ENCODE peak calls at places on chromosome 15, in eight cellular contexts. N is GM12865, M is heart left ventricle, Y is body of pancreas, V is K562, K is right atrium auricular region, R is endothelial cell, W is foreskin fibroblast. I is an unnamed sample.

GRCh38 chr15:78263351-78263781 is 996 bp upstream of the DNAJA4 start:
- DNase-seq in N (no peak), M (no peak), Y (no peak), V (peak), K (no peak), R (no peak), W (no peak), I (no peak)

GRCh38 chr15:56758770-56759449 is 25.6 kb upstream of the ZNF280D start:
- DNase-seq in N (no peak), M (no peak), Y (no peak), V (no peak), K (no peak), R (no peak), W (peak), I (no peak)

GRCh38 chr15:90637693-90638092 is 79.5 kb upstream of the BLM start:
- DNase-seq in N (no peak), M (no peak), Y (no peak), V (no peak), K (no peak), R (no peak), W (no peak), I (no peak)

GRCh38 chr15:72487070-72487797 is 13.1 kb downstream of the ARIH1 start:
- DNase-seq in N (no peak), M (no peak), Y (no peak), V (no peak), K (no peak), R (no peak), W (no peak), I (no peak)

GRCh38 chr15:73022156-73022555 is 30.1 kb upstream of the NEO1 start:
- DNase-seq in N (no peak), M (no peak), Y (no peak), V (no peak), K (no peak), R (no peak), W (peak), I (no peak)

GRCh38 chr15:55084216-55084615 is 112.5 kb downstream of the RSL24D1 start:
- DNase-seq in N (no peak), M (no peak), Y (no peak), V (no peak), K (no peak), R (no peak), W (no peak), I (no peak)

GRCh38 chr15:60214201-60214600 is 183.6 kb downstream of the ANXA2 start:
- DNase-seq in N (no peak), M (no peak), Y (no peak), V (no peak), K (no peak), R (no peak), W (no peak), I (no peak)

GRCh38 chr15:47288794-47289193 is 428.5 kb upstream of the SEMA6D start:
- DNase-seq in N (no peak), M (no peak), Y (no peak), V (no peak), K (no peak), R (no peak), W (no peak), I (no peak)

GRCh38 chr15:93239591-93239990 is 150.6 kb upstream of the RGMA start:
- DNase-seq in N (no peak), M (no peak), Y (no peak), V (no peak), K (no peak), R (no peak), W (no peak), I (peak)

GRCh38 chr15:45780352-45780751 is 145.5 kb downstream of the SQOR start:
- DNase-seq in N (no peak), M (no peak), Y (no peak), V (no peak), K (no peak), R (no peak), W (no peak), I (no peak)
- TF ChIP-seq CTCF in N (no peak), M (no peak), Y (no peak), V (no peak), K (no peak), R (no peak), W (no peak), I (no peak)

GRCh38 chr15:70818580-70818979 is 35.4 kb downstream of the LARP6 start:
- DNase-seq in N (no peak), M (no peak), Y (no peak), V (no peak), K (no peak), R (no peak), W (no peak), I (no peak)
- TF ChIP-seq CTCF in N (no peak), M (no peak), Y (no peak), V (no peak), K (no peak), R (no peak), W (no peak), I (no peak)

GRCh38 chr15:69855172-69855562 is 242.6 kb downstream of the TLE3 start:
- DNase-seq in N (no peak), M (no peak), Y (no peak), V (no peak), K (no peak), R (no peak), W (no peak), I (no peak)

GRCh38 chr15:69855601-69856000 is 242.1 kb downstream of the TLE3 start:
- DNase-seq in N (no peak), M (no peak), Y (no peak), V (no peak), K (no peak), R (no peak), W (no peak), I (no peak)

GRCh38 chr15:69853572-69853971 is 244.1 kb downstream of the TLE3 start:
- DNase-seq in N (no peak), M (no peak), Y (no peak), V (no peak), K (no peak), R (no peak), W (peak), I (no peak)

GRCh38 chr15:69852482-69853275 is 245.0 kb downstream of the TLE3 start:
- DNase-seq in N (no peak), M (no peak), Y (no peak), V (no peak), K (no peak), R (no peak), W (no peak), I (no peak)

DNA sequence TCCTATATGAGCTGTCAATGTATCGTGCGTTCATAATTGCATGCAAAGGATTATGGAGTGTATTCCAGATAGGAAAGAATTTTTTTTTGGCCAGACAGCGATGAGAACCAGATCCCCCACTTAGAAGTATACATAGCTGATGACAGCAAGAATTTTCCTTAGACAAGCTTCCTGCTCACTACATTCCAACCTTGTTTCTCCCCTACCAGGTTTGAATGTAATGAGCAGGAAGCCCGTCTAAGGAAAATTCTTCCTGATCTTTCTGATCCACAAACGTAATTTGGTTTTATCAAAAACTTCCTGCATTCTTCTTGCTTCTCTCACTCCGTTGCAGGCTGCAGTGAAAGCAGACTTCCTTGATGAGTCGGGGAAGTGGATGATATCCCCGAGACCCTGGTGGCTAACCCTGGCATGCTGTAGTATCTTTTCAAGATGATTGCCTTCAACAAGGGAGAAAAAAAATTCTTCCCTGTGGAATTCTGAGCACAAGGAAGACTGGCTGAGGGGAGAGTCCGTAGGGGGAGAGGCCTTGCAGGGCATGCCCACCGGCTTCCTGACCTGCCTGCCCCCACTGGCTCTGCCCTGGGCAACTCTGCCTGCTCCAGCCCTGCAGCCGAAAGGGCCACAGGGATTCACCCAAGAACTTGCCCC is 243.1 kb downstream of the TLE3 start:
- DNase-seq in N (no peak), M (no peak), Y (no peak), V (no peak), K (no peak), R (no peak), W (peak), I (no peak)
- TF ChIP-seq CTCF in N (no peak), M (no peak), Y (no peak), V (no peak), K (no peak), R (no peak), W (no peak), I (no peak)

DNA sequence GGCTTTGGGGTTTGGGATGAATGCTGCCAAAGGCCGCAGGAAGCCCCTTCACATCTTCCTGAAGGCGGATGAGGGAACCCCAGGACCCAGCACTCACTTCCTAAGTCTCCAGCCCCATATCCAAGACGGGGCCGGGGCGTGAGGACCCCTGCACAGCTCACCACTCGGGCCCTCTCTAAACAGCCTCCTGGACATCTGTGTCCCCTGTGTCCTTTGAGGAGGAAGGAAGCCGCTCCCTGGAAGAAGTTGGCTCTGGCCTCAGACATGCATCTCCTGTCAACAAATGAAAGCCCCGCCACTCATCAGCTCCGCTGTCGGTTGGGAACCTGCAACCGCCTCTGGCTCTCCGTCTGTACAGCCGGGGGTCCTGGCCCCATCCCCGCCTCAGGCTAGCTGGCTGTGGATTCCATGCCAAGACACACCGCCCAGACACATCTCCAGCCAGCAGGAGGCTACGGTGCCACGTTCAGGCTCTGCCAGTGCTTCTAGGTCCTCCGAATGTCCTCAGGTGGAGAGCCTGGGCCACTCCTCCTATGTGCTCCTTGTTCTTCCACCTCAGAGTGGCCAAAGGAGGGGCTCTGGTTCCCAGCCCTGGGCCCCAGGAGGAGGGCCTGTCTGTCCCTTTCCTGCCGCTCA is 140.0 kb upstream of the MEF2A start:
- DNase-seq in N (no peak), M (no peak), Y (no peak), V (no peak), K (no peak), R (no peak), W (no peak), I (no peak)
- TF ChIP-seq CTCF in N (no peak), M (no peak), Y (no peak), V (no peak), K (no peak), R (no peak), W (no peak), I (no peak)

GRCh38 chr15:82081904-82082810 is 36.3 kb upstream of the MEX3B start:
- DNase-seq in N (peak), M (no peak), Y (no peak), V (peak), K (no peak), R (peak), W (peak), I (no peak)
- TF ChIP-seq CTCF in N (no peak), M (no peak), Y (no peak), V (peak), K (no peak), R (no peak), W (peak), I (no peak)

DNA sequence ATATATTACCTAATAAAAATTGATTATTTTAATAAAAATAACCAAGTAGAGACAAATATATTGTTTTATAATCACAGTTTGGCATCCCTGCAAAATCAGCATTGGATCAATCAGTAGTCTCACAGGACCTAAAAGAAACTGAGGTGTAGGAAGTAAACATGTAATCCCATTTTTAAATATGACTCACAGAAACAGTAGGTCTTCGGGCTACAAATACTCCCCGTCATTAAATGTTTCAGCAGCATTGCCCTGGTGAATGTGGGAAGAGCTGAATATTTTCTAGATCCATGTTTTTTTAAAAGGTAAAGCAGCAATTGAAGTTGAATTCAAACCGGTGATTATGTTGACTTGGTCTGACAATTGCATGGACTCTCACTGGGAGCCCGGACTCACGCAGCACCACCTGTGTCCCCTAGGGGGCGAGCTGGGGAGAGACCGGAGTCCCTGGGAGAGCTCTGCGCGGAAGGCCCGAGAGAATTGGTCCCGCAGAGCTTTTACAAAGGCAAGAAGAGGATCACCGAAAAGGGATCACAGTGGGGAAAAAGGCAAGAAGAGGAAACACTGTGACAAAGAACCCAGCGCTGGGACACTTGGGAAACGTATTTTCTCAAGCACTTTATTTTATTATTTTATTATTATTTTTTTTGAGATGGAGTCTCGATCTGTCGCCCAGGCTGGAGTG is 17.2 kb upstream of the USP3 start:
- DNase-seq in N (peak), M (peak), Y (peak), V (peak), K (peak), R (peak), W (no peak), I (peak)
- TF ChIP-seq CTCF in N (peak), M (peak), Y (peak), V (peak), K (peak), R (peak), W (peak), I (peak)

GRCh38 chr15:51726302-51727073 is 11.0 kb downstream of the LYSMD2 start:
- DNase-seq in N (peak), M (peak), Y (peak), V (peak), K (peak), R (no peak), W (peak), I (peak)

GRCh38 chr15:51724673-51725072 is 12.8 kb downstream of the LYSMD2 start:
- DNase-seq in N (no peak), M (no peak), Y (no peak), V (no peak), K (no peak), R (peak), W (no peak), I (no peak)

GRCh38 chr15:51731549-51732267 is 5.7 kb downstream of the LYSMD2 start:
- DNase-seq in N (peak), M (peak), Y (peak), V (no peak), K (peak), R (no peak), W (no peak), I (no peak)

GRCh38 chr15:51724199-51724598 is 13.3 kb downstream of the LYSMD2 start:
- DNase-seq in N (no peak), M (no peak), Y (no peak), V (no peak), K (no peak), R (no peak), W (no peak), I (no peak)

DNA sequence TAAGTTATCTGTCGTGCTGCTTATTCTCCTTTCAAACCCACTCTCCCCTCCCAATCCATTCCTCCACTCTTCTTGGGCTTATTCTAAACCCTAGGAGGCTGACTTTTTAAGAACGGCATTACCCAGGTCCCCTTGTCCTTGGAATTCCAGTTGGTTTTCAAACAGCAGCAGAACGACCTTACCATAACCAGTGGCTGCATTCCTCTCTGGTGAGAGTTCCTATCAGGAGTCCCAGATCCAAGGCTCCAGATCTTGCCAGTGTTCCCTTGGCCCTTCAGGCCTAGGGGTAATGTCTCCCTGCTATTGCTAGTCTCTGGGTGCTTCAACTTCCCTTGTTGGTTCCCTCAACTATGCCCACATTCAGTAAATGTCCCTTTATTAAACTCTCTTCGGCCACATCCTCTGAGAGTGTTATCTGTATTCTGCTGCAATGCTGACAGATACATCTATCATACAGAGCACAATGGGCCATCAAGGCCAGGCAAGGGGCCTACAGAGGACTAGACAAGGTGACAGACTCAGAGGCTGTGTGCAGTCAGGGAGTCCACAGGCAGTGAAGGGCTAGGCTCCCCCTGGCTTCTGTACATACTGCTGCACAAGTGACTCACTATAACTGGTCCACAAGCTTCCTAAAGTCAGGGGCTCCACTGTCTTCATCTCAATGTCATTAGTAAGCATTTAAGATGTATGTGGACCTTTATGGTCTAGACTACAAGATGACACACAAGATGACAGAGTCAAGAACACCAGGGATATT is 10.1 kb downstream of the LYSMD2 start:
- DNase-seq in N (peak), M (no peak), Y (no peak), V (no peak), K (no peak), R (no peak), W (no peak), I (no peak)
- TF ChIP-seq CTCF in N (peak), M (no peak), Y (no peak), V (peak), K (no peak), R (no peak), W (peak), I (no peak)

DNA sequence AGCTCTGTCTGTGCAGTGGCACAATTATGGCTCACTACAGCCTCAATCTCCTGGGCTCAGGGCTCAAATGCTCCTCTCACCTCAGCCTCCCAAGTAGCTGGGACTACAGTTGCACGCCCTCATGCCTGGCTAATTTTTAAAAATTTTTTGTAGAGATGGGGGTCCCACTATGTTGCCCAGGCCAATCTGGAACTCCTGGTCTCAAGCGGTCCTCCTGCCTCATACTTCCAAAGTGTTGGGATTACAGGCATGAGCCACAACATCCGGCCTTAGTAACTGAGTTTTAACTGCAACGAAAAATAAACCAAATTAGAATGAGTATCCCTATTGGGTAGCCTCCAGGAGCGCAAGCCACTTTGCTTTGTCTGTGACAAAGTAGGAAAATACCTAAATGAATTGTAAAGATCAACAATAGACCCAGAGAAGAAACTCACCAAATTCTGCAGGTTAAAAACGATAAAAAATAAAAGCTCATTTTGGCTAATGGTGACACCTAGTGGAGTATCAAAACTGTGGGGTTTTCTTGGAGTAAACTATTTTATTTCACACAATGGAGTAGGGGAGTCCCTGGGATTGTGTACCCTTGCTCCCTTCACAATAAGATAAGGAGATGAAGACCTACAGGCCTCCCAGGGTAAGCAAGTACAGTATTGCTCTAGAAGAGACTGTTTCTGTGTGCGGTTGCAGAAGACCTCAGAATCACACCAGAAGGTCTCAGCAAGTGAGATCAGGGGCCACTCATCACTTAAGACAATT is 21.0 kb upstream of the CA12 start:
- DNase-seq in N (peak), M (no peak), Y (no peak), V (no peak), K (no peak), R (no peak), W (peak), I (no peak)
- TF ChIP-seq CTCF in N (peak), M (peak), Y (peak), V (peak), K (peak), R (peak), W (peak), I (no peak)

DNA sequence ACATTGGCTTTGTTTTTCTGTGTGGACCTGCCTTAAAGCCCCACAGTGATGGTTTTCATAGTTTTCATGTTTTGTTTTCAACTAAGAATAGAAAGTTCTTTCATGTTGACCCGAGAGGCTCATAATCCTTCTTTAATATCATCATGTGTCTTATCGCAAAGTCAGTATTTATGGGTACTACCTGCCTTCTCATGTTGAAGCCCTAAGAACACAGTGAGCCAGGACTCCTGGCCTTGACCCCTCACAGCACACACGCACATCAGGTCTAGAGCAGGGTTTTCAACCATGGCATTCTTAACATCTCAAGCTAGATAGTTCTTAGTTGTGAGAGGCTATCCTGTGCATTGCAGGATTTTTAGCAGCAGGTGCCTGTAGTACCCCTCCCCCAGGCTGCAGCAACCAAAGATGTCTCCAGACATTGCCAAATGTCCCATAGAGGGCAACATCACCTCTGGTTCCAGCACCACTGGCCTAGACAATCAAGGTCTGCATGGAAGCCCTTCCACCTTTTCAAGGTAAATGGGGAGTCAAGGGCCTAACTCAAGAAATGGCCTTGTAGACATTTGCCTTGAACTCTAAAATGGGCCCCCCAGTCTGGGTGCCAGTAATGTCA is 118.3 kb downstream of the MTHFS start:
- DNase-seq in N (peak), M (no peak), Y (no peak), V (no peak), K (no peak), R (no peak), W (no peak), I (no peak)
- TF ChIP-seq CTCF in N (no peak), M (no peak), Y (no peak), V (no peak), K (no peak), R (no peak), W (no peak), I (no peak)